ENCODE peak calls at places on chromosomes 7 and 10, in five cellular contexts. One of them, this sample, is unnamed.

GRCh38 chr7:4200546-4201094 is 481.5 kb upstream of the FOXK1 start:
- DNase-seq in activated CD8-positive, alpha-beta memory T cell treated with anti-CD3 and anti-CD28 coated beads for 1 hour: no peak
- DNase-seq in endothelial cell: no peak
- DNase-seq in cerebellum: no peak
- DNase-seq in left lung: no peak
- DNase-seq in this sample: no peak

GRCh38 chr10:101903827-101904520 is 60.4 kb upstream of the KCNIP2 start:
- DNase-seq in activated CD8-positive, alpha-beta memory T cell treated with anti-CD3 and anti-CD28 coated beads for 1 hour: no peak
- DNase-seq in endothelial cell: no peak
- DNase-seq in cerebellum: no peak
- DNase-seq in left lung: no peak
- DNase-seq in this sample: no peak

GRCh38 chr10:84537447-84537931 is 209.1 kb downstream of the CCSER2 start:
- DNase-seq in activated CD8-positive, alpha-beta memory T cell treated with anti-CD3 and anti-CD28 coated beads for 1 hour: no peak
- DNase-seq in endothelial cell: peak
- DNase-seq in cerebellum: peak
- DNase-seq in left lung: no peak
- DNase-seq in this sample: no peak

GRCh38 chr10:11808808-11809207 is 14.3 kb upstream of the PROSER2 start:
- DNase-seq in activated CD8-positive, alpha-beta memory T cell treated with anti-CD3 and anti-CD28 coated beads for 1 hour: no peak
- DNase-seq in endothelial cell: no peak
- DNase-seq in cerebellum: no peak
- DNase-seq in left lung: no peak
- DNase-seq in this sample: no peak

GRCh38 chr7:128740996-128741395 is 1.8 kb downstream of the CALU start:
- DNase-seq in activated CD8-positive, alpha-beta memory T cell treated with anti-CD3 and anti-CD28 coated beads for 1 hour: no peak
- DNase-seq in endothelial cell: no peak
- DNase-seq in cerebellum: no peak
- DNase-seq in left lung: no peak
- DNase-seq in this sample: no peak

GRCh38 chr10:1504940-1505339 is 232.4 kb downstream of the ADARB2 start:
- DNase-seq in activated CD8-positive, alpha-beta memory T cell treated with anti-CD3 and anti-CD28 coated beads for 1 hour: no peak
- DNase-seq in endothelial cell: no peak
- DNase-seq in cerebellum: no peak
- DNase-seq in left lung: no peak
- DNase-seq in this sample: no peak

GRCh38 chr7:115910541-115911164 is 119.9 kb downstream of the TFEC start:
- DNase-seq in activated CD8-positive, alpha-beta memory T cell treated with anti-CD3 and anti-CD28 coated beads for 1 hour: no peak
- DNase-seq in endothelial cell: no peak
- DNase-seq in cerebellum: no peak
- DNase-seq in left lung: no peak
- DNase-seq in this sample: no peak

GRCh38 chr10:125479059-125479458 is 203.9 kb downstream of the TEX36 start:
- DNase-seq in activated CD8-positive, alpha-beta memory T cell treated with anti-CD3 and anti-CD28 coated beads for 1 hour: no peak
- DNase-seq in endothelial cell: no peak
- DNase-seq in cerebellum: no peak
- DNase-seq in left lung: no peak
- DNase-seq in this sample: no peak

GRCh38 chr7:130756316-130756715 is 22.3 kb upstream of the KLF14 start:
- DNase-seq in activated CD8-positive, alpha-beta memory T cell treated with anti-CD3 and anti-CD28 coated beads for 1 hour: no peak
- DNase-seq in endothelial cell: no peak
- DNase-seq in cerebellum: no peak
- DNase-seq in left lung: no peak
- DNase-seq in this sample: no peak

GRCh38 chr7:112084506-112084905 is 121.7 kb downstream of the DOCK4 start:
- DNase-seq in activated CD8-positive, alpha-beta memory T cell treated with anti-CD3 and anti-CD28 coated beads for 1 hour: no peak
- DNase-seq in endothelial cell: no peak
- DNase-seq in cerebellum: no peak
- DNase-seq in left lung: no peak
- DNase-seq in this sample: no peak

GRCh38 chr10:125113661-125114388 is 46.5 kb downstream of the CTBP2 start:
- DNase-seq in activated CD8-positive, alpha-beta memory T cell treated with anti-CD3 and anti-CD28 coated beads for 1 hour: no peak
- DNase-seq in endothelial cell: no peak
- DNase-seq in cerebellum: no peak
- DNase-seq in left lung: no peak
- DNase-seq in this sample: no peak

GRCh38 chr7:37448637-37449331 is at the start of gene ELMO1:
- DNase-seq in activated CD8-positive, alpha-beta memory T cell treated with anti-CD3 and anti-CD28 coated beads for 1 hour: peak
- DNase-seq in endothelial cell: peak
- DNase-seq in cerebellum: peak
- DNase-seq in left lung: peak
- DNase-seq in this sample: no peak

GRCh38 chr10:77405771-77406241 is 231.8 kb downstream of the KCNMA1 start:
- DNase-seq in activated CD8-positive, alpha-beta memory T cell treated with anti-CD3 and anti-CD28 coated beads for 1 hour: no peak
- DNase-seq in endothelial cell: peak
- DNase-seq in cerebellum: no peak
- DNase-seq in left lung: peak
- DNase-seq in this sample: no peak

GRCh38 chr10:131839351-131839750 is 61.5 kb upstream of the PPP2R2D start:
- DNase-seq in activated CD8-positive, alpha-beta memory T cell treated with anti-CD3 and anti-CD28 coated beads for 1 hour: no peak
- DNase-seq in endothelial cell: no peak
- DNase-seq in cerebellum: no peak
- DNase-seq in left lung: peak
- DNase-seq in this sample: no peak

GRCh38 chr10:34816067-34817002 is 1.2 kb upstream of the PARD3 start:
- DNase-seq in activated CD8-positive, alpha-beta memory T cell treated with anti-CD3 and anti-CD28 coated beads for 1 hour: no peak
- DNase-seq in endothelial cell: peak
- DNase-seq in cerebellum: no peak
- DNase-seq in left lung: no peak
- DNase-seq in this sample: no peak

GRCh38 chr10:126843299-126843934 is 61.8 kb upstream of the DOCK1 start:
- DNase-seq in activated CD8-positive, alpha-beta memory T cell treated with anti-CD3 and anti-CD28 coated beads for 1 hour: no peak
- DNase-seq in endothelial cell: no peak
- DNase-seq in cerebellum: no peak
- DNase-seq in left lung: no peak
- DNase-seq in this sample: no peak

GRCh38 chr10:22625511-22626288 is 88.7 kb downstream of the PIP4K2A start:
- DNase-seq in activated CD8-positive, alpha-beta memory T cell treated with anti-CD3 and anti-CD28 coated beads for 1 hour: no peak
- DNase-seq in endothelial cell: no peak
- DNase-seq in cerebellum: no peak
- DNase-seq in left lung: no peak
- DNase-seq in this sample: no peak

GRCh38 chr7:47482013-47482761 is 99.7 kb downstream of the TNS3 start:
- DNase-seq in activated CD8-positive, alpha-beta memory T cell treated with anti-CD3 and anti-CD28 coated beads for 1 hour: no peak
- DNase-seq in endothelial cell: no peak
- DNase-seq in cerebellum: no peak
- DNase-seq in left lung: peak
- DNase-seq in this sample: no peak

GRCh38 chr7:36523371-36523953 is 133.8 kb downstream of the ANLN start:
- DNase-seq in activated CD8-positive, alpha-beta memory T cell treated with anti-CD3 and anti-CD28 coated beads for 1 hour: no peak
- DNase-seq in endothelial cell: no peak
- DNase-seq in cerebellum: no peak
- DNase-seq in left lung: no peak
- DNase-seq in this sample: no peak

This sample was measured in cerebellar nuclear complex.